ENCODE peak calls at places on chromosome 2, in nine cellular contexts. R is GM10248, H is transverse colon, Y is SK-N-SH, U is colonic mucosa, B is tibial artery, F is fibroblast of lung, M is esophagus muscularis mucosa, Z is neural crest cell. A is an unnamed sample.

GRCh38 chr2:239607795-239608171 is 207.0 kb upstream of the HDAC4 start:
- DNase-seq in R (no peak), H (no peak), Y (no peak), U (peak), B (no peak), F (no peak), M (no peak), Z (no peak), A (peak)

GRCh38 chr2:172554352-172555271 is 1.3 kb upstream of the PDK1 start:
- DNase-seq in R (no peak), H (no peak), Y (peak), U (no peak), B (no peak), F (no peak), M (no peak), Z (no peak), A (no peak)

GRCh38 chr2:7977900-7978299 is 704.0 kb upstream of the ID2 start:
- DNase-seq in R (no peak), H (no peak), Y (no peak), U (no peak), B (no peak), F (no peak), M (no peak), Z (no peak), A (no peak)

GRCh38 chr2:40380721-40381120 is 71.2 kb downstream of the SLC8A1 start:
- DNase-seq in R (no peak), H (no peak), Y (no peak), U (no peak), B (no peak), F (no peak), M (no peak), Z (no peak), A (no peak)

GRCh38 chr2:237207641-237208040 is 122.0 kb downstream of the COPS8 start:
- DNase-seq in R (no peak), H (peak), Y (no peak), U (peak), B (peak), F (peak), M (no peak), Z (no peak), A (peak)

GRCh38 chr2:100391735-100392515 is 25.5 kb downstream of the CHST10 start:
- DNase-seq in R (no peak), H (no peak), Y (no peak), U (no peak), B (no peak), F (no peak), M (peak), Z (no peak), A (no peak)

GRCh38 chr2:204321910-204322765 is 223.1 kb upstream of the PARD3B start:
- DNase-seq in R (no peak), H (no peak), Y (no peak), U (peak), B (no peak), F (peak), M (no peak), Z (no peak), A (no peak)

GRCh38 chr2:237600205-237600846 is 9.8 kb upstream of the RAB17 start:
- DNase-seq in R (no peak), H (no peak), Y (peak), U (no peak), B (peak), F (peak), M (no peak), Z (no peak), A (no peak)

GRCh38 chr2:65436825-65437221 is 4.4 kb upstream of the SPRED2 start:
- DNase-seq in R (peak), H (no peak), Y (peak), U (no peak), B (no peak), F (no peak), M (no peak), Z (no peak), A (no peak)

GRCh38 chr2:11980809-11981208 is 234.4 kb downstream of the LPIN1 start:
- DNase-seq in R (no peak), H (no peak), Y (no peak), U (no peak), B (no peak), F (peak), M (no peak), Z (no peak), A (no peak)

DNA sequence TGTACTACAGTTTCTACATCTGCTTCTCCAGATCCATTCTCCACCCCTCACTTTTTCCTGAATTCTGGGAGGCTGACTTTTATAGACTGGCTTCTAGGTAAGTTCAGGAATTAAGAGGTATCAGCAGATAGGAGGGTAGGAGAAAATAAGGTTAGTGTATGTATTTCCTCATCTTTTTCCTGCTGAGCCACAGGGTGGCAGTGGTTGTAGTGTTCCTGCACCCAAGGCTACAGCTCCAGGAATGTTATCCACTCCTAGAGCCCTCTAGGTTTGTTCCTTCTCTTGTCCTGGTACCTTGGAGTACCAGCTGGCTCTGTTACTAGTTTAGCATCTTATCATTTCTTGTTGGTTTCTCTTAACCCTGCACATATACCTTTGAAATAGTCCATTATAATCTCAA is 40.7 kb upstream of the C2orf66 start:
- DNase-seq in R (no peak), H (peak), Y (peak), U (peak), B (no peak), F (peak), M (no peak), Z (no peak), A (no peak)
- TF ChIP-seq CTCF in R (peak), H (peak), Y (peak), U (peak), B (no peak), F (peak), M (no peak), Z (peak), A (peak)

GRCh38 chr2:85389139-85389538 is 21.0 kb downstream of the CAPG start:
- DNase-seq in R (no peak), H (no peak), Y (no peak), U (no peak), B (no peak), F (no peak), M (no peak), Z (no peak), A (no peak)

GRCh38 chr2:85387754-85388153 is 22.4 kb downstream of the CAPG start:
- DNase-seq in R (no peak), H (no peak), Y (no peak), U (no peak), B (no peak), F (no peak), M (no peak), Z (no peak), A (no peak)

GRCh38 chr2:85394256-85394655 is 15.9 kb downstream of the CAPG start:
- DNase-seq in R (no peak), H (no peak), Y (no peak), U (no peak), B (peak), F (no peak), M (no peak), Z (no peak), A (no peak)

GRCh38 chr2:85393836-85394235 is 16.3 kb downstream of the CAPG start:
- DNase-seq in R (no peak), H (no peak), Y (no peak), U (no peak), B (no peak), F (no peak), M (no peak), Z (no peak), A (no peak)

DNA sequence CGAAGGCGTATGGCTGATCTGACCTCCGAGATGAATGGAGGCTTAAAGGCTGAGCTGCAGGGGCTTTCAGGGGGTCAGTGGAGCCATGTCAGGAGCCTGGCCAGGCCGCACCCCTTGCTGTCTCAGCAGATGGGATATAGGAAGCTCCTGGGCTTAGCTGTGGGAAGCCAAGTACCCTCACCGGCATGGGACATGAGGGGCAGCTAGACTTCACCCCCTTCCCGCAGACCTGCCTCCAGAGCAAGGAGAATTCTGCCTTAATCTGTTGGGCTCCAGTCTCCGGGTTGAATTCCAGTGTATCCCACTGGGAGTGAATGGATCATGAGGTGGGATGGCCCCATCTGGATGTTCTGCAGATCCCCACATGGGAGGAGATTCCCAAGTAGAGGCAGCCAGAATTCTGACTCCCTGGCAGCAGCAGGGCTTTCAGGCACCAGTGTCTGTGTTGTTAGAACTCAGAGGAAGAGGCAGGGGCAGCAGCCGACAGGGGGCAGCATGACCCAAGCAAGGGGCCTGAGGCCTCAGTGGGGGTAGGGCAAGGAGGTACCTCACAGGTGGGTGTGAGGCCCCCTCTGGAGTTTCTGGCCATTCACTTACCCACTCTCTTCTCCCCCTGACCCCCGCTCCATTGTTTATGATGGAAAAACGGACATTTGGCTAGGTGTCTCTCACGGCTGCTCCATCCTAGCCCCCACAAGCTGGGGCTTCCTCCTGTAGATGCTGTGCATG is 19.1 kb downstream of the CAPG start:
- DNase-seq in R (peak), H (peak), Y (peak), U (peak), B (no peak), F (peak), M (no peak), Z (peak), A (no peak)
- TF ChIP-seq CTCF in R (peak), H (peak), Y (peak), U (peak), B (peak), F (peak), M (peak), Z (peak), A (peak)

GRCh38 chr2:138502253-138503086 is 900 bp downstream of the SPOPL start:
- DNase-seq in R (no peak), H (no peak), Y (peak), U (no peak), B (no peak), F (peak), M (no peak), Z (no peak), A (no peak)
- TF ChIP-seq CTCF in R (no peak), H (no peak), Y (no peak), U (no peak), B (no peak), F (no peak), M (no peak), Z (no peak), A (no peak)

GRCh38 chr2:25939257-25939668 is 43.0 kb downstream of the KIF3C start:
- DNase-seq in R (no peak), H (peak), Y (no peak), U (peak), B (no peak), F (no peak), M (no peak), Z (no peak), A (no peak)
- TF ChIP-seq CTCF in R (no peak), H (no peak), Y (no peak), U (no peak), B (no peak), F (no peak), M (no peak), Z (no peak), A (no peak)

GRCh38 chr2:148887349-148888002 is 12.4 kb downstream of the KIF5C start:
- DNase-seq in R (no peak), H (no peak), Y (no peak), U (no peak), B (no peak), F (no peak), M (no peak), Z (no peak), A (no peak)

GRCh38 chr2:148885209-148885608 is 10.2 kb downstream of the KIF5C start:
- DNase-seq in R (no peak), H (no peak), Y (no peak), U (no peak), B (no peak), F (no peak), M (no peak), Z (no peak), A (no peak)

GRCh38 chr2:148885988-148886387 is 11.0 kb downstream of the KIF5C start:
- DNase-seq in R (no peak), H (no peak), Y (peak), U (no peak), B (no peak), F (no peak), M (no peak), Z (no peak), A (no peak)

GRCh38 chr2:148893906-148894305 is 18.9 kb downstream of the KIF5C start:
- DNase-seq in R (no peak), H (no peak), Y (no peak), U (no peak), B (no peak), F (no peak), M (no peak), Z (no peak), A (no peak)

DNA sequence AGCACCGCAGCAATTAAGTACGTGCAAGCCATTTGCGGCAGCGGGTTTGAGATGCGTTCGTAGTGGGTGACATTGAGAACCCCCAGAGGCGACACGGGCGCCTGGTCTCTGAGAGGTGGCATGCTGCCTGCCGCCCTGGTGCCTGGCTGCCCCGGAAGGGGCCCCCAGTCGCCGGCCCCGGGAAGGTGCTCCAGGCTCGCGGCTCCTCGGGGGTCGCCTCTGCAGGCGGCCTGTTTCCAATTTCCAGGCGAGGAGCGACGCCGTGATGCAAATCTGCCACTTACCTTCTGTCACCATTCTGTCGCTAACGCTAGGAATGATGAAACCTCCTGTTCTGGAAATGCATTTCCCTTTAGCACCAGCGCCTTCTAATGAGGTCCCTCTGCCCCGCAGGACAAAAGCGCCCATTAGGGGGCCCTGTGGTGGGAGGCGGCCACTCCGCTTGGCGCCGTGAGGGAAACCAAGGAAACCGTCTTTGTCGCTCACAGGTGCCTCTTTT is 13.0 kb downstream of the KIF5C start:
- DNase-seq in R (no peak), H (no peak), Y (peak), U (no peak), B (no peak), F (no peak), M (no peak), Z (no peak), A (no peak)
- TF ChIP-seq CTCF in R (no peak), H (no peak), Y (peak), U (no peak), B (no peak), F (no peak), M (no peak), Z (no peak), A (no peak)

GRCh38 chr2:3405308-3405707 is 25.8 kb downstream of the TRAPPC12 start:
- DNase-seq in R (no peak), H (no peak), Y (no peak), U (no peak), B (no peak), F (no peak), M (no peak), Z (no peak), A (no peak)
- TF ChIP-seq CTCF in R (no peak), H (no peak), Y (no peak), U (no peak), B (no peak), F (no peak), M (no peak), Z (no peak), A (no peak)

GRCh38 chr2:207073791-207074678 is 91.7 kb downstream of the KLF7 start:
- DNase-seq in R (peak), H (no peak), Y (no peak), U (no peak), B (no peak), F (peak), M (no peak), Z (no peak), A (no peak)
- TF ChIP-seq CTCF in R (no peak), H (no peak), Y (no peak), U (no peak), B (no peak), F (no peak), M (no peak), Z (no peak), A (no peak)

DNA sequence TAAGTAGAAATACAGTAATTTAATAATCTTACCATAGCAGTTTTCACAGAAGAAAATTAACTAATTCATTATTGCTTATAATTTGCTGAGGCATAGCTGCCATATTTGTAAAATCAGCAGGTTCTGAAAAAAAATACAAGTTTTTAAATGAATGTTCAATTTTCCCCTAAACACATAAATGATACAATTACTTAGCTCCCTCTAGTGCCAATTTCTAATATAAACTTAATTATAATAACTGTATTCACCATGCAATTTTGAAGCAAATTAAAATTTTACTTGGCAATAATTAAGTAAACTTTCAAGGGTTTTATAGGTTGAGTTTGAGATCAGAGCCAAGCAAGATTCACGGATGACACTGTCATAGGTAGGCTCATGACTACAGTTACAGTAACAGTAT is 1321.6 kb upstream of the ACVR2A start:
- DNase-seq in R (no peak), H (no peak), Y (no peak), U (no peak), B (no peak), F (peak), M (no peak), Z (no peak), A (no peak)
- TF ChIP-seq CTCF in R (no peak), H (no peak), Y (peak), U (no peak), B (no peak), F (no peak), M (peak), Z (peak), A (peak)

GRCh38 chr2:202885190-202885589 is 13.6 kb upstream of the ICA1L start:
- DNase-seq in R (no peak), H (no peak), Y (no peak), U (no peak), B (no peak), F (no peak), M (no peak), Z (no peak), A (no peak)

GRCh38 chr2:202881570-202881969 is 10.0 kb upstream of the ICA1L start:
- DNase-seq in R (no peak), H (no peak), Y (no peak), U (no peak), B (no peak), F (no peak), M (no peak), Z (no peak), A (no peak)

GRCh38 chr2:202883987-202884675 is 12.6 kb upstream of the ICA1L start:
- DNase-seq in R (no peak), H (no peak), Y (no peak), U (no peak), B (no peak), F (peak), M (no peak), Z (no peak), A (no peak)
- TF ChIP-seq CTCF in R (no peak), H (no peak), Y (no peak), U (no peak), B (no peak), F (no peak), M (no peak), Z (no peak), A (no peak)

GRCh38 chr2:14907014-14907612 is 274.6 kb downstream of the LRATD1 start:
- DNase-seq in R (no peak), H (no peak), Y (no peak), U (no peak), B (no peak), F (no peak), M (no peak), Z (no peak), A (no peak)

GRCh38 chr2:14905571-14905970 is 273.1 kb downstream of the LRATD1 start:
- DNase-seq in R (no peak), H (no peak), Y (no peak), U (no peak), B (no peak), F (no peak), M (no peak), Z (no peak), A (no peak)

GRCh38 chr2:14902953-14903352 is 270.4 kb downstream of the LRATD1 start:
- DNase-seq in R (no peak), H (no peak), Y (no peak), U (no peak), B (no peak), F (no peak), M (no peak), Z (no peak), A (no peak)

GRCh38 chr2:14901740-14902139 is 269.2 kb downstream of the LRATD1 start:
- DNase-seq in R (no peak), H (no peak), Y (no peak), U (no peak), B (no peak), F (no peak), M (no peak), Z (no peak), A (no peak)

GRCh38 chr2:14903709-14904374 is 271.3 kb downstream of the LRATD1 start:
- DNase-seq in R (peak), H (peak), Y (peak), U (peak), B (no peak), F (no peak), M (no peak), Z (peak), A (no peak)
- TF ChIP-seq CTCF in R (peak), H (peak), Y (peak), U (peak), B (no peak), F (peak), M (peak), Z (peak), A (peak)